ENCODE peak calls at places on chromosomes 3 and 15, in four cellular contexts. Q is activated gamma-delta T cell treated with Interleukin-2 at 50 U/mL for 16 hours, U is GM12864, Z is right atrium auricular region. F is an unnamed sample.

GRCh38 chr15:76204558-76204845 is 106.8 kb downstream of the ETFA start:
- DNase-seq in Q (no peak), U (no peak), Z (no peak), F (no peak)

GRCh38 chr3:189780556-189781270 is 149.5 kb downstream of the TP63 start:
- DNase-seq in Q (no peak), U (no peak), Z (no peak), F (no peak)

GRCh38 chr3:148089171-148089570 is 608.5 kb upstream of the AGTR1 start:
- DNase-seq in Q (no peak), U (no peak), Z (no peak), F (no peak)

GRCh38 chr15:84947947-84948830 is 33.5 kb upstream of the PDE8A start:
- DNase-seq in Q (no peak), U (no peak), Z (peak; percentile 77), F (peak; percentile 91)

GRCh38 chr3:150022406-150023238 is 51.9 kb upstream of the PFN2 start:
- DNase-seq in Q (no peak), U (no peak), Z (no peak), F (peak; percentile 21)

GRCh38 chr3:157175678-157176077 is 15.7 kb upstream of the CCNL1 start:
- DNase-seq in Q (no peak), U (no peak), Z (no peak), F (peak; percentile 55)

GRCh38 chr3:188792788-188793187 is 379.0 kb upstream of the TPRG1 start:
- DNase-seq in Q (no peak), U (no peak), Z (no peak), F (peak; percentile 39)

GRCh38 chr3:134459506-134460041 is 26.2 kb downstream of the ANAPC13 start:
- DNase-seq in Q (no peak), U (no peak), Z (no peak), F (no peak)

GRCh38 chr3:186102687-186103086 is 6.2 kb downstream of the ETV5 start:
- DNase-seq in Q (no peak), U (no peak), Z (no peak), F (peak; percentile 46)

GRCh38 chr3:101066776-101067175 is 73.6 kb upstream of the ABI3BP start:
- DNase-seq in Q (no peak), U (no peak), Z (no peak), F (peak; percentile 70)

GRCh38 chr15:36468746-36469145 is 110.7 kb upstream of the CDIN1 start:
- DNase-seq in Q (no peak), U (no peak), Z (no peak), F (peak; percentile 90)

GRCh38 chr3:9503283-9503682 is 50.3 kb downstream of the LHFPL4 start:
- DNase-seq in Q (peak; percentile 65), U (peak; percentile 53), Z (peak; percentile 75), F (peak; percentile 83)

GRCh38 chr3:41075958-41076357 is 123.3 kb upstream of the CTNNB1 start:
- DNase-seq in Q (no peak), U (no peak), Z (peak; percentile 86), F (no peak)

GRCh38 chr3:105933871-105934270 is 65.1 kb upstream of the CBLB start:
- DNase-seq in Q (no peak), U (no peak), Z (no peak), F (no peak)

GRCh38 chr3:97823503-97824004 is 1.7 kb downstream of the CRYBG3 start:
- DNase-seq in Q (no peak), U (no peak), Z (peak; percentile 64), F (peak; percentile 4)

GRCh38 chr3:1093216-1093615 is 392 bp downstream of the CNTN6 start:
- DNase-seq in Q (no peak), U (no peak), Z (no peak), F (no peak)

GRCh38 chr15:39736646-39737550 is 45.7 kb downstream of the FSIP1 start:
- DNase-seq in Q (no peak), U (no peak), Z (no peak), F (peak; percentile 9)

GRCh38 chr15:31360843-31361763 is 34.5 kb downstream of the KLF13 start:
- DNase-seq in Q (peak; percentile 88), U (peak; percentile 70), Z (no peak), F (no peak)

GRCh38 chr3:47430606-47431005 is 45.1 kb downstream of the SCAP start:
- DNase-seq in Q (no peak), U (no peak), Z (no peak), F (no peak)

GRCh38 chr15:51621917-51622268 is 678 bp downstream of the DMXL2 start:
- DNase-seq in Q (peak; percentile 5), U (no peak), Z (peak; percentile 65), F (peak; percentile 76)

GRCh38 chr3:109275702-109276293 is 40.5 kb downstream of the DPPA2 start:
- DNase-seq in Q (no peak), U (no peak), Z (no peak), F (peak; percentile 80)